ENCODE peak calls at places on chromosomes 2 and 18, in four cellular contexts. D, E, P and O are unnamed samples.
A peak's percentile ranks its signal among the peaks of the same experiment; 100 is the strongest.

GRCh38 chr2:71798266-71799012 is 345.1 kb downstream of the DYSF start:
- DNase-seq in D (peak; percentile 50), P (no peak), E (no peak), O (peak; percentile 28)

GRCh38 chr18:56235773-56236115 is 402.6 kb downstream of the TXNL1 start:
- DNase-seq in D (no peak), E (no peak), P (no peak), O (peak; percentile 51)

GRCh38 chr2:183579686-183580085 is 455.4 kb downstream of the NUP35 start:
- DNase-seq in D (no peak), E (no peak), P (no peak), O (no peak)

GRCh38 chr2:29806461-29806860 is 114.9 kb downstream of the ALK start:
- DNase-seq in P (no peak), E (no peak), D (no peak), O (no peak)

GRCh38 chr18:76958692-76959341 is 136.5 kb downstream of the ZNF236 start:
- DNase-seq in D (no peak), P (no peak), E (no peak), O (peak; percentile 10)

GRCh38 chr2:57598552-57598951 is 448.1 kb upstream of the VRK2 start:
- DNase-seq in D (no peak), P (no peak), E (no peak), O (no peak)

GRCh38 chr2:241935314-241935713 is 65.8 kb downstream of the RTP5 start:
- DNase-seq in P (no peak), D (no peak), E (no peak), O (peak; percentile 56)

GRCh38 chr18:63137999-63138448 is 181.5 kb downstream of the BCL2 start:
- DNase-seq in D (peak; percentile 86), P (peak; percentile 51), E (peak; percentile 59), O (no peak)

GRCh38 chr2:239156516-239157265 is 244.1 kb downstream of the HDAC4 start:
- DNase-seq in E (no peak), P (no peak), D (peak; percentile 29), O (no peak)

GRCh38 chr18:12883003-12883683 is 894 bp downstream of the PTPN2 start:
- DNase-seq in D (no peak), E (no peak), P (no peak), O (no peak)

GRCh38 chr2:30276455-30276911 is 45.1 kb downstream of the LBH start:
- DNase-seq in D (no peak), E (no peak), P (no peak), O (no peak)

GRCh38 chr2:96556441-96557330 is 20.1 kb downstream of the ARID5A start:
- DNase-seq in D (peak; percentile 85), P (peak; percentile 61), E (no peak), O (peak; percentile 94)

GRCh38 chr2:105248316-105249070 is 7.0 kb downstream of the GPR45 start:
- DNase-seq in E (no peak), D (no peak), P (no peak), O (no peak)

GRCh38 chr2:105085525-105085924 is 47.7 kb downstream of the MRPS9 start:
- DNase-seq in E (no peak), P (no peak), D (no peak), O (no peak)

GRCh38 chr2:67322361-67323001 is 74.7 kb upstream of the ETAA1 start:
- DNase-seq in P (no peak), E (no peak), D (peak; percentile 51), O (peak; percentile 79)

GRCh38 chr2:28915939-28916338 is 21.5 kb downstream of the WDR43 start:
- DNase-seq in P (no peak), E (no peak), D (no peak), O (no peak)

GRCh38 chr18:44823286-44823685 is 142.6 kb downstream of the SETBP1 start:
- DNase-seq in D (no peak), E (no peak), P (no peak), O (no peak)